ENCODE peak calls at places on chromosomes 16 and 17, in eight cellular contexts. Q is Peyer's patch; P is heart right ventricle; T is colonic mucosa; C is prostate gland; U is OCI-LY7; E is IMR-90; M is effector memory CD4-positive, alpha-beta T cell. G is an unnamed sample.

GRCh38 chr17:12256380-12256995 is 235.8 kb downstream of the MAP2K4 start:
- DNase-seq in Q (no peak), P (no peak), T (peak; percentile 35), C (peak; percentile 39), U (peak; percentile 59), E (peak; percentile 81), M (no peak), G (peak; percentile 44)

GRCh38 chr17:2421315-2422147 is 20.7 kb upstream of the MNT start:
- DNase-seq in Q (no peak), P (no peak), T (no peak), C (no peak), U (peak; percentile 16), E (peak; percentile 50), M (no peak), G (no peak)

GRCh38 chr16:8905168-8905762 is 23.1 kb downstream of the LITAFD start:
- DNase-seq in Q (no peak), P (no peak), T (no peak), C (no peak), U (peak; percentile 56), E (peak; percentile 45), M (no peak), G (peak; percentile 20)

GRCh38 chr16:56869513-56870270 is 4.7 kb downstream of the SLC12A3 start:
- DNase-seq in Q (no peak), P (no peak), T (no peak), C (no peak), U (peak; percentile 74), E (no peak), M (no peak), G (peak; percentile 65)

GRCh38 chr16:51939371-51940005 is 607.5 kb downstream of the TOX3 start:
- DNase-seq in Q (no peak), P (no peak), T (no peak), C (no peak), U (no peak), E (no peak), M (no peak), G (no peak)

GRCh38 chr17:55588446-55588845 is 77.2 kb upstream of the SMIM36 start:
- DNase-seq in Q (no peak), P (no peak), T (no peak), C (no peak), U (no peak), E (peak; percentile 16), M (no peak), G (no peak)

GRCh38 chr17:80330276-80330675 is 69.6 kb downstream of the RNF213 start:
- DNase-seq in Q (no peak), P (no peak), T (no peak), C (no peak), U (no peak), E (no peak), M (no peak), G (no peak)

GRCh38 chr17:42456223-42457106 is 2.2 kb upstream of the ATP6V0A1 start:
- DNase-seq in Q (no peak), P (no peak), T (no peak), C (no peak), U (peak; percentile 76), E (peak; percentile 83), M (no peak), G (no peak)

DNA sequence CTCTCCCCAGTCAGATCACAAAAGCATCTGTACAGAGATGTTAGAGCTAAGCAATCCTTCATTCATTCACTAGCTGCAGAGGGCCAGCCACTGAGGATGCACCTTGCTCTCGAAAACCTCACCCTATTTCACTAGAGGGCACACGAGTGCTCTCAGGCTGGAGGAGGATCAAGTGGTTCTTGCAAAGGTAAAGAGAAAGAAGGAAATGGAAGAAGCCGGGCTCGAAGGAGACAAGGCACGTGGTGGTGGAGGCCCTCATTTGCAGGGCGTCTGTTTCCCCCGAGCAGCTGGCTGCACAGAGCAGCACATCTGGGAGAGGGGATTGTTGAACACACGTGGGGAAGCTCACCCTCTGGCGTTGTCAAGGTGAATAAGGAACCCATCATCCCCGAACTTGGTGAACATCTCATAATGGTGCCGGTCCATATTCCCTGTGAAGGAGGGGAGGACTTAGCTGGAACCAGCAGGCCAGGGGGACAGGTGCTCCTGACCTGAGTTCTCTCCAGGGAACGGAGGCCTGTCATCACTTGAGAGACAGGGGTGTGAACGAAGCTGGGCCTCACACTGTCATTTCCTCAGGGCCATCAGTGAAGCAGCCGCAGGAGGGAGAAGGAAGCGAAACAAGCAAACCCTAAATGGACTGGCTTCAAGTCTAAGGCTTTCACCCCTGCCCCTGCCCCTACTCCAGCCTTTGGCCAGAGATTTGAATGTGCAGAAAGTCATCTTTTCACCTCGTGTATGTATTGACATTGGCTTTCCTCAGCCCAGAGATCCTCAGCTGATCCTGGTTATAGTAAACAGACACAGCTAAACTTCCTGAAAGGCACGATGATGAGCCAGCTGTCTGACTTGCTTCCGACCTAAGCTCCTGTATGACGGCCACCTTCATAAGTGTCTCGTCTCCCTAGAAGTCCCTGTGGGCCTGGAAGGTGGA is 27.6 kb downstream of the PRKAR1A start:
- DNase-seq in Q (no peak), P (no peak), T (no peak), C (no peak), U (peak; percentile 81), E (no peak), M (no peak), G (no peak)
- H3K4me3 ChIP-seq in Q (no peak overlapping the region), P (no peak overlapping the region), T (no peak overlapping the region), C (no peak overlapping the region), U (no peak overlapping the region), E (no peak overlapping the region), M (no peak overlapping the region), G (no peak overlapping the region)

GRCh38 chr17:52824542-52824941 is 666.0 kb upstream of the CA10 start:
- DNase-seq in Q (no peak), P (no peak), T (peak; percentile 90), C (no peak), U (no peak), E (no peak), M (no peak), G (no peak)

GRCh38 chr17:52827526-52827925 is 669.0 kb upstream of the CA10 start:
- DNase-seq in Q (no peak), P (no peak), T (peak; percentile 53), C (peak; percentile 70), U (no peak), E (no peak), M (no peak), G (no peak)

GRCh38 chr17:52828621-52829020 is 670.1 kb upstream of the CA10 start:
- DNase-seq in Q (no peak), P (no peak), T (no peak), C (no peak), U (no peak), E (no peak), M (no peak), G (no peak)

DNA sequence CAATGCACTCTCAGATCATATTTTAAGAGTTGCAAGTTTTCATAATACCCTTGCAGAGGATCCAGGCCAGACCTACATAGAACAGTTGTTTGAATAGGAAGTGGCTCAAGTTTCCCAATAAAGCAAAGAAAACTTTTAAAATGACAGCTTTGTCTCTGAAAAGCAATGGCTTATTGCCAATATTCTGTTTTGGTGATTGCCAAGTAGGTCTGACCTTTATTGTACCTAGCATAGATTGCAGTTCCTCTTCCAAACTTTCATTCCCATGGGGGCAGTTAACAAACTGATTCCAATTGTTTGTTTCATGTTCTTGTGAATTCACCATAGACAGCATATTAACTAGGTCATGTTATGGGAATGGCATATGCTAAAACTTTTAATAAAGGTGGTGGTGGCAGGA is 664.6 kb upstream of the CA10 start:
- DNase-seq in Q (no peak), P (no peak), T (no peak), C (no peak), U (no peak), E (no peak), M (no peak), G (no peak)
- H3K9me3 ChIP-seq in Q (no peaks in the 10 kb centered on the region), P (no peaks in the 10 kb centered on the region), T (no peaks in the 10 kb centered on the region), C (no peaks in the 10 kb centered on the region), U (no peaks in the 10 kb centered on the region), E (peaks cover under 1% of the 10 kb centered on the region), M (no peaks in the 10 kb centered on the region), G (no peaks in the 10 kb centered on the region)

DNA sequence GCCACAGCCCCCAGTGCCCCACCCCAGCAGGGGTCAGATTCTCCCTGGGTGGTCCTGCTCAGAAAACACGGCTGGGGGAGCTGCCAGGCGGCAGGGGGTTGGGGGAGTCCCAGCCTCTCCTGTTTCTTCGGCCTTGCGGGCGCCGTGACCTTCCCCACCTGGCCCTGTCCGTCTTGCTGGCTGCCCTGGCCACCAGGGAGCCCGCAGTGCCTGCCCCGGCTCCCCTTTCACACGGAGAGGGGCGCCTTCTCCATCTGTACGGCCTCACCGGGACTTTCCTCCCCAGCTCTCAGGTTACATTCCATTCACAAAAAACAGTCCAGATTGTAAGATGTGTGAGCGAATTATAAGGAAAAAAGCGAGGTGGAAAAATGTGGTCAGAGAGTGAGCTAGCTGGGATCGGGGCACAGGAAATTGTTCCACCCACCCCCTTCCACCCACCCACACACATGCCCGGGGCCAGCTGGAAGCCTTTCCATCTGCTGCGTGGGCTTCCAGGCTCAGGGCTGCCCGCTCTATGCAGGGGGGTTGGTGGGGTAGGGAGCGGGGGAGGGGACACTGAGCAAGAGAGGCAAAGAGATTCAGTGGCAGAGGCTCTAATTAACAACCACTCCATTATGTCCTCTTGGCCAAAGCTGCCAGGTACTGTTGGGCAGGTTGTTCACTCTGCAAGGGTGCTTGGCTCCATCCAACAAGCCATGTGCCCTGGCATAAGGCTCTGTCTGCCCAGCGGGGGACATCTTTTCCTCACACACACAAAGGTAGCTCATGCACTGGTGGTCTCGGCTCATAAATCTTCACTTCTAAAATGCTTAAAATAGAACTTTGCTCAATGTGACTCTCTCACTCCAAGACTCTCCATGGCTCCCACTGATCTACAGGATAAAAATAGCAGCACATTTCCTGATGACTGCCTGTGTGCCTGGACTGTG is 14.7 kb upstream of the CIBAR2 start:
- DNase-seq in Q (no peak), P (no peak), T (no peak), C (no peak), U (no peak), E (peak; percentile 93), M (no peak), G (peak; percentile 36)
- H3K4me1 ChIP-seq in Q (no peaks in the 10 kb centered on the region), P (peaks cover 63% of the 10 kb centered on the region), T (no peaks in the 10 kb centered on the region), C (no peaks in the 10 kb centered on the region), U (no peaks in the 10 kb centered on the region), E (peaks cover 32% of the 10 kb centered on the region), M (peaks cover 5% of the 10 kb centered on the region), G (peaks cover 9% of the 10 kb centered on the region)

GRCh38 chr16:49022351-49022963 is 259.2 kb downstream of the CBLN1 start:
- DNase-seq in Q (no peak), P (no peak), T (no peak), C (no peak), U (no peak), E (no peak), M (no peak), G (peak; percentile 44)
- H3K4me3 ChIP-seq in Q (no peak overlapping the region), P (no peak overlapping the region), T (no peak overlapping the region), C (no peak overlapping the region), U (no peak overlapping the region), E (no peak overlapping the region), M (no peak overlapping the region), G (no peak overlapping the region)

G was measured in HAP-1.